ENCODE peak calls at places on chromosome 2, in six cellular contexts. I is epithelial cell of proximal tubule; D is GM23338; A is astrocyte of the spinal cord; G is fibroblast of the aortic adventitia; M is activated CD8-positive, alpha-beta memory T cell treated with anti-CD3 and anti-CD28 coated beads for 24 hours. J is an unnamed sample.

GRCh38 chr2:96870631-96871255 is 863 bp upstream of the SEMA4C start:
- DNase-seq in M (peak; percentile 81), A (peak; percentile 35), I (no peak), D (peak; percentile 34), G (peak; percentile 67), J (no peak)

GRCh38 chr2:51025942-51026574 is 5.9 kb downstream of the NRXN1 start:
- DNase-seq in M (no peak), G (no peak), A (no peak), D (no peak), I (no peak), J (no peak)

GRCh38 chr2:211035548-211036185 is 479.3 kb downstream of the CPS1 start:
- DNase-seq in I (no peak), D (peak; percentile 68), M (no peak), G (peak; percentile 64), A (peak; percentile 36), J (peak; percentile 11)

GRCh38 chr2:151043484-151043883 is 218.2 kb downstream of the RBM43 start:
- DNase-seq in G (peak; percentile 61), M (no peak), A (peak; percentile 81), D (peak; percentile 11), I (peak; percentile 83), J (peak; percentile 79)

GRCh38 chr2:10659898-10660568 is 29.7 kb downstream of the NOL10 start:
- DNase-seq in D (peak; percentile 63), A (peak; percentile 80), M (peak; percentile 66), G (peak; percentile 86), I (no peak), J (peak; percentile 10)

GRCh38 chr2:129619471-129619870 is 360.0 kb upstream of the RAB6C start:
- DNase-seq in A (no peak), D (peak; percentile 63), I (no peak), G (no peak), M (no peak), J (peak; percentile 6)

GRCh38 chr2:225037374-225038075 is 4.7 kb downstream of the DOCK10 start:
- DNase-seq in G (peak; percentile 38), D (no peak), A (peak; percentile 21), M (no peak), I (no peak), J (no peak)

GRCh38 chr2:117936871-117937428 is 76.9 kb downstream of the CCDC93 start:
- DNase-seq in M (no peak), A (no peak), I (no peak), G (peak; percentile 15), D (no peak), J (no peak)

GRCh38 chr2:232335859-232336215 is 42.7 kb upstream of the ALPP start:
- DNase-seq in A (no peak), M (peak; percentile 54), G (no peak), I (no peak), D (no peak), J (no peak)

GRCh38 chr2:17918789-17919188 is 40.3 kb downstream of the KCNS3 start:
- DNase-seq in G (no peak), A (peak; percentile 24), I (no peak), D (peak; percentile 66), M (no peak), J (no peak)

GRCh38 chr2:9736008-9736407 is 105.2 kb upstream of the YWHAQ start:
- DNase-seq in A (no peak), I (no peak), D (no peak), G (no peak), M (no peak), J (no peak)

J was measured in H4.